ENCODE peak calls at places on chromosomes 7 and 10, in ten cellular contexts. O is IMR-90, X is esophagus squamous epithelium, C is uterus, U is upper lobe of right lung, I is breast epithelium, Y is right atrium auricular region, F is adipocyte, Z is right cardiac atrium, V is cardiac muscle cell. M is an unnamed sample.

GRCh38 chr7:155284496-155285274 is 13.0 kb upstream of the INSIG1 start:
- DNase-seq in X (no peak), U (peak; percentile 40), F (no peak), V (no peak), Z (no peak), Y (no peak), C (no peak), O (no peak), I (no peak), M (no peak)

GRCh38 chr10:102400061-102400460 is 4.6 kb downstream of the NFKB2 start:
- DNase-seq in Y (no peak), F (no peak), O (no peak), V (no peak), X (no peak), I (no peak), U (peak; percentile 61), Z (peak; percentile 56), C (no peak), M (no peak)

GRCh38 chr10:8312861-8313260 is 258.4 kb downstream of the GATA3 start:
- DNase-seq in U (no peak), I (no peak), V (peak; percentile 74), X (no peak), Z (no peak), O (peak; percentile 24), F (no peak), Y (no peak), C (no peak), M (no peak)

GRCh38 chr7:159033956-159034938 is 110.4 kb downstream of the VIPR2 start:
- DNase-seq in O (no peak), Y (peak; percentile 47), I (no peak), C (no peak), U (no peak), F (no peak), V (no peak), X (no peak), Z (peak; percentile 46), M (no peak)

GRCh38 chr10:128130051-128130450 is 3.8 kb upstream of the MKI67 start:
- DNase-seq in X (no peak), V (peak; percentile 32), Z (no peak), F (peak; percentile 14), U (no peak), I (no peak), Y (no peak), C (no peak), O (peak; percentile 51), M (no peak)

GRCh38 chr10:73042130-73042529 is 54.5 kb downstream of the P4HA1 start:
- DNase-seq in Y (no peak), Z (no peak), I (no peak), U (no peak), C (no peak), F (no peak), V (no peak), X (no peak), O (no peak), M (no peak)

GRCh38 chr7:135620980-135621850 is 41.1 kb upstream of the STMP1 start:
- DNase-seq in X (no peak), F (peak; percentile 95), Y (peak; percentile 64), C (no peak), V (peak; percentile 91), Z (no peak), I (no peak), U (no peak), O (peak; percentile 91), M (no peak)

GRCh38 chr7:123715198-123715597 is 33.6 kb downstream of the WASL start:
- DNase-seq in C (no peak), F (no peak), X (no peak), I (no peak), V (no peak), Z (no peak), U (no peak), O (peak; percentile 9), Y (no peak), M (no peak)

GRCh38 chr10:35368485-35369048 is 32.3 kb downstream of the CCNY start:
- DNase-seq in X (no peak), Z (no peak), Y (no peak), C (no peak), F (no peak), O (no peak), I (no peak), U (no peak), V (no peak), M (no peak)

GRCh38 chr10:100346765-100347567 is at the start of gene SCD:
- DNase-seq in O (peak; percentile 88), I (peak; percentile 87), C (peak; percentile 51), X (peak; percentile 20), Z (peak; percentile 91), Y (peak; percentile 87), V (peak; percentile 95), F (peak; percentile 94), U (peak; percentile 93), M (peak; percentile 66)

GRCh38 chr10:37403776-37404175 is 278.4 kb downstream of the ANKRD30A start:
- DNase-seq in O (no peak), U (no peak), V (no peak), F (no peak), Z (no peak), C (no peak), X (no peak), Y (no peak), I (no peak), M (no peak)
- H3K9me3 ChIP-seq in O (no peaks in the 10 kb centered on the region), U (no peaks in the 10 kb centered on the region), V (no peaks in the 10 kb centered on the region), F (no peaks in the 10 kb centered on the region), Z (no peaks in the 10 kb centered on the region), C (no peaks in the 10 kb centered on the region), X (peaks cover 8% of the 10 kb centered on the region), Y (no peaks in the 10 kb centered on the region), I (peaks cover under 1% of the 10 kb centered on the region), M (no peaks in the 10 kb centered on the region)

GRCh38 chr10:10294801-10295515 is 722.7 kb upstream of the CELF2 start:
- DNase-seq in Z (peak; percentile 18), X (no peak), U (no peak), C (no peak), I (no peak), V (no peak), O (no peak), F (no peak), Y (no peak), M (no peak)
- H3K9me3 ChIP-seq in Z (no peaks in the 10 kb centered on the region), X (no peaks in the 10 kb centered on the region), U (no peaks in the 10 kb centered on the region), C (no peaks in the 10 kb centered on the region), I (no peaks in the 10 kb centered on the region), V (no peaks in the 10 kb centered on the region), O (no peaks in the 10 kb centered on the region), F (no peaks in the 10 kb centered on the region), Y (no peaks in the 10 kb centered on the region), M (no peaks in the 10 kb centered on the region)

GRCh38 chr7:153473189-153473588 is 579.0 kb upstream of the DPP6 start:
- DNase-seq in U (no peak), Y (no peak), Z (no peak), C (peak; percentile 55), F (no peak), O (no peak), V (no peak), X (no peak), I (no peak), M (no peak)

GRCh38 chr7:153470004-153470671 is 582.1 kb upstream of the DPP6 start:
- DNase-seq in U (no peak), X (no peak), F (no peak), C (no peak), O (no peak), Y (no peak), I (no peak), V (no peak), Z (peak; percentile 61), M (no peak)

GRCh38 chr7:153475240-153475639 is 577.0 kb upstream of the DPP6 start:
- DNase-seq in C (no peak), F (no peak), V (no peak), X (no peak), U (no peak), I (no peak), O (no peak), Z (no peak), Y (no peak), M (no peak)

GRCh38 chr7:153476166-153476565 is 576.0 kb upstream of the DPP6 start:
- DNase-seq in I (no peak), F (no peak), Y (no peak), Z (no peak), V (no peak), C (no peak), O (no peak), X (no peak), U (no peak), M (no peak)

DNA sequence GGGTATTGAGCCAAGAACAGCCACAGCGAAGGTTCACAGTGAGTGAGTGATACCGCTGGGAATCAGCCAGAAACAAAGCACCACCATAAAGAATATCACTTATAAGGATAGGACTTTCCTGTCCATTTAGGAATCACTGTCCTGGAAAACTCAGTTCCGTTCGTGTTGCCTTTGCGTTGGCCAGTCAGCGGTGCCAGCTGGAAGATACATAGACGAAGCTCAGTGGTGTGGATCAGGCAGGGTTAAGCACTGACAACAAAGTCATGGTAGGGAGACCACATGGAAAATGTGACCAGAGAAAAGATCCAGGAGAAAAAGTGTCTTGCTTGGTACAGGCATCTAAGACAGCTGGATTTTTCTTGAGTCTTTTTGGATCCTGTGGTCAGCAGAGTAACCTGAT is 579.7 kb upstream of the DPP6 start:
- DNase-seq in F (no peak), I (no peak), X (no peak), C (no peak), V (no peak), Z (no peak), O (no peak), Y (no peak), U (no peak), M (no peak)
- H3K9me3 ChIP-seq in F (no peaks in the 10 kb centered on the region), I (no peaks in the 10 kb centered on the region), X (no peaks in the 10 kb centered on the region), C (no peaks in the 10 kb centered on the region), V (peaks cover 5% of the 10 kb centered on the region), Z (no peaks in the 10 kb centered on the region), O (peaks cover 33% of the 10 kb centered on the region), Y (no peaks in the 10 kb centered on the region), U (no peaks in the 10 kb centered on the region), M (no peaks in the 10 kb centered on the region)

GRCh38 chr7:63072806-63073205 is 925.8 kb upstream of the ZNF722 start:
- DNase-seq in C (no peak), V (no peak), X (no peak), U (no peak), F (no peak), Y (peak; percentile 43), I (no peak), Z (no peak), O (no peak), M (no peak)

GRCh38 chr7:63073286-63073685 is 925.4 kb upstream of the ZNF722 start:
- DNase-seq in Z (no peak), O (no peak), X (no peak), F (no peak), V (no peak), C (no peak), U (no peak), I (no peak), Y (peak; percentile 38), M (no peak)

GRCh38 chr7:63071396-63071795 is 927.3 kb upstream of the ZNF722 start:
- DNase-seq in C (no peak), O (no peak), X (no peak), V (no peak), Y (no peak), Z (no peak), I (no peak), U (no peak), F (no peak), M (no peak)

GRCh38 chr7:63071920-63072319 is 926.7 kb upstream of the ZNF722 start:
- DNase-seq in Y (peak; percentile 21), C (no peak), U (no peak), V (no peak), Z (no peak), X (no peak), O (no peak), I (no peak), F (no peak), M (no peak)

DNA sequence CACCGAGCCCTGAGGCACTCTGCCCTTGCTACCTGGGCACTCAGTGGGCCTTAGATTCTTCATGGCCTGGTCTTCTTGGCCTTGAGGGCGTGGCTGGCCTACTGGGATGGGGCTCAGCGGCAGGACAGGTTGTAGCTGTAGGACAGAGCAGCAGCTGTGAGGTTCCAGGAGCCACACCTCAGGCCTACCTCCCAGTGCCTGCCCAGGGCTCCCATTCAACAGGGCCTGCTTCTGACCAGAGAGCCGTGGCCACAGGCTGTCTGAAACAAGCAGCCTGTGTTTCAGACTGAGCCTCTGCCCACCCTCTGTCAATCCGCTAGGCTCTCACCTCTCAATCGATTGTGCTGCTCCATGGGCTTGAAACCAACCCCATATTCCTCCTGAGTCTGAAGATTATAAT is 928.0 kb upstream of the ZNF722 start:
- DNase-seq in Y (peak; percentile 32), U (no peak), O (no peak), X (no peak), I (no peak), Z (no peak), F (no peak), V (no peak), C (no peak), M (no peak)
- H3K9me3 ChIP-seq in Y (peaks cover 17% of the 10 kb centered on the region), U (no peaks in the 10 kb centered on the region), O (peaks cover 31% of the 10 kb centered on the region), X (peaks cover 6% of the 10 kb centered on the region), I (peaks cover 61% of the 10 kb centered on the region), Z (peaks cover 1% of the 10 kb centered on the region), F (peaks cover 35% of the 10 kb centered on the region), V (no peaks in the 10 kb centered on the region), C (no peaks in the 10 kb centered on the region), M (no peaks in the 10 kb centered on the region)

M was measured in T-helper 17 cell.